ENCODE peak calls at places on chromosome 14, in nine cellular contexts. C, X, I, Q, P, G, D, N and V are unnamed samples.

GRCh38 chr14:80978403-80978802 is 23.0 kb downstream of the TSHR start:
- DNase-seq in N (no peak), P (no peak), D (no peak), I (no peak), C (no peak), G (no peak), Q (no peak), X (no peak), V (peak; percentile 92)

GRCh38 chr14:101843038-101843437 is 81.5 kb downstream of the PPP2R5C start:
- DNase-seq in G (no peak), C (no peak), I (no peak), P (no peak), N (no peak), Q (no peak), D (no peak), X (no peak), V (no peak)

GRCh38 chr14:100677925-100678765 is 48.5 kb upstream of the DLK1 start:
- DNase-seq in N (no peak), D (no peak), X (peak; percentile 83), P (no peak), Q (no peak), G (no peak), I (peak; percentile 53), C (no peak), V (no peak)

GRCh38 chr14:29240046-29240445 is 473.5 kb downstream of the FOXG1 start:
- DNase-seq in D (no peak), N (no peak), Q (no peak), G (peak; percentile 87), X (no peak), C (no peak), I (no peak), P (no peak), V (no peak)

GRCh38 chr14:74526854-74527585 is 33.5 kb downstream of the ISCA2 start:
- DNase-seq in C (no peak), D (no peak), N (no peak), X (no peak), G (peak; percentile 18), P (no peak), Q (no peak), I (no peak), V (no peak)

GRCh38 chr14:85273099-85273677 is 256.8 kb upstream of the FLRT2 start:
- DNase-seq in G (no peak), D (no peak), P (no peak), Q (no peak), C (no peak), X (no peak), N (no peak), I (no peak), V (no peak)

GRCh38 chr14:64209428-64210165 is 84.6 kb downstream of the ESR2 start:
- DNase-seq in N (no peak), Q (no peak), P (no peak), G (no peak), I (peak; percentile 30), C (no peak), X (peak; percentile 80), D (no peak), V (no peak)

GRCh38 chr14:51929156-51929555 is 60.2 kb upstream of the RTRAF start:
- DNase-seq in N (no peak), G (no peak), X (no peak), I (no peak), P (no peak), Q (no peak), D (no peak), C (no peak), V (no peak)

GRCh38 chr14:54572316-54572715 is 5.4 kb downstream of the SAMD4A start:
- DNase-seq in I (no peak), Q (no peak), G (peak; percentile 82), X (no peak), C (no peak), P (no peak), D (no peak), N (no peak), V (no peak)

GRCh38 chr14:51028851-51029754 is 65.8 kb downstream of the TRIM9 start:
- DNase-seq in G (no peak), X (no peak), Q (no peak), I (no peak), P (no peak), N (no peak), D (no peak), C (no peak), V (no peak)

GRCh38 chr14:92962831-92963095 is 39.8 kb downstream of the CHGA start:
- DNase-seq in G (no peak), N (no peak), I (no peak), P (no peak), D (no peak), Q (no peak), X (no peak), C (no peak), V (no peak)
- H3K4me1 ChIP-seq in G (peaks cover 22% of the 10 kb centered on the region), N (peaks cover 13% of the 10 kb centered on the region), I (peaks cover 14% of the 10 kb centered on the region), P (no peaks in the 10 kb centered on the region), D (no peaks in the 10 kb centered on the region), Q (peaks cover 13% of the 10 kb centered on the region), X (no peaks in the 10 kb centered on the region), C (no peaks in the 10 kb centered on the region), V (no peaks in the 10 kb centered on the region)

DNA sequence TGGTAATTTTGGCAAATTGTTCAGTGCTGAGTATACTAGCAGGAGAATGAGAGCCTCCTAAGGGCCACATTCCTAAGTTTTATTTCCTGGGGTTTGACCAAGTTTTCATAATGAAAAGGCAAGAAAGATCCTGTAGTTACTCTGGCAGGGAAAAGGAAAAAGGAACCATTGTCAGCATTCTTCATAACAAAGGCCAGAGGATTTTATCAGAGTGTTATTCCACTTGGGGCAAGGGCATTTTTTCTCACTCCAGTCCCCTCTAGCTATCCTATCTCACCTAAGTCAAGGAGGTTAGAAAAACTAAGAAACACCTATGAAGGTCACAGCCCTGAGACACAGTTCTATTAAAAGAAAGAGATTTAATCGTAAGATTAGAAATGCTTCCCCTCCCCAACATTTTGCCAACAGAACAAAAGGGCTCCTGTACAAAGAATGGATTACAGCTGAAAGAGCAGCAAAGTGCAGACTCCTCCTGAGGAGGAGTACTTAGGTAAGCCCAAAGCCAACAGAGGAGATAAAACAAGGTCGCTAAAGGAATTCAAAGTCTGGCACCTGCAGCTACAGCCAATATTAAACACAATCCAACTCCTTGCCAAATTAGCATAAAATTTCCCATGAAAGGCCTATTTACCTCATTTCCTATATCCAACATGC is 162.4 kb downstream of the GALC start:
- DNase-seq in N (no peak), G (no peak), D (no peak), I (no peak), P (no peak), C (no peak), X (no peak), Q (no peak), V (no peak)
- H3K4me1 ChIP-seq in N (no peaks in the 10 kb centered on the region), G (no peaks in the 10 kb centered on the region), D (no peaks in the 10 kb centered on the region), I (no peaks in the 10 kb centered on the region), P (no peaks in the 10 kb centered on the region), C (no peaks in the 10 kb centered on the region), X (no peaks in the 10 kb centered on the region), Q (no peaks in the 10 kb centered on the region), V (no peaks in the 10 kb centered on the region)

GRCh38 chr14:96091941-96092411 is 52.8 kb downstream of the C14orf132 start:
- DNase-seq in P (no peak), N (peak; percentile 34), X (no peak), I (no peak), C (peak; percentile 59), Q (no peak), G (no peak), D (no peak), V (no peak)
- H3K4me1 ChIP-seq in P (peaks cover 12% of the 10 kb centered on the region), N (peaks cover 13% of the 10 kb centered on the region), X (peaks cover 3% of the 10 kb centered on the region), I (peaks cover 4% of the 10 kb centered on the region), C (no peaks in the 10 kb centered on the region), Q (no peaks in the 10 kb centered on the region), G (peaks cover 33% of the 10 kb centered on the region), D (no peaks in the 10 kb centered on the region), V (no peaks in the 10 kb centered on the region)

GRCh38 chr14:69661194-69661537 is 49.8 kb downstream of the SUSD6 start:
- DNase-seq in Q (no peak), G (no peak), D (no peak), X (no peak), I (no peak), C (no peak), P (no peak), N (no peak), V (no peak)

GRCh38 chr14:69662636-69663321 is 51.4 kb downstream of the SUSD6 start:
- DNase-seq in G (peak; percentile 67), P (no peak), Q (no peak), X (no peak), N (no peak), I (no peak), C (no peak), D (no peak), V (no peak)

GRCh38 chr14:69658664-69659261 is 47.4 kb downstream of the SUSD6 start:
- DNase-seq in Q (no peak), I (no peak), X (no peak), N (peak; percentile 64), D (no peak), G (peak; percentile 63), C (no peak), P (peak; percentile 49), V (no peak)

GRCh38 chr14:69657961-69658360 is 46.6 kb downstream of the SUSD6 start:
- DNase-seq in C (no peak), N (peak; percentile 70), I (peak; percentile 72), X (no peak), G (peak; percentile 79), Q (no peak), D (no peak), P (peak; percentile 78), V (no peak)

DNA sequence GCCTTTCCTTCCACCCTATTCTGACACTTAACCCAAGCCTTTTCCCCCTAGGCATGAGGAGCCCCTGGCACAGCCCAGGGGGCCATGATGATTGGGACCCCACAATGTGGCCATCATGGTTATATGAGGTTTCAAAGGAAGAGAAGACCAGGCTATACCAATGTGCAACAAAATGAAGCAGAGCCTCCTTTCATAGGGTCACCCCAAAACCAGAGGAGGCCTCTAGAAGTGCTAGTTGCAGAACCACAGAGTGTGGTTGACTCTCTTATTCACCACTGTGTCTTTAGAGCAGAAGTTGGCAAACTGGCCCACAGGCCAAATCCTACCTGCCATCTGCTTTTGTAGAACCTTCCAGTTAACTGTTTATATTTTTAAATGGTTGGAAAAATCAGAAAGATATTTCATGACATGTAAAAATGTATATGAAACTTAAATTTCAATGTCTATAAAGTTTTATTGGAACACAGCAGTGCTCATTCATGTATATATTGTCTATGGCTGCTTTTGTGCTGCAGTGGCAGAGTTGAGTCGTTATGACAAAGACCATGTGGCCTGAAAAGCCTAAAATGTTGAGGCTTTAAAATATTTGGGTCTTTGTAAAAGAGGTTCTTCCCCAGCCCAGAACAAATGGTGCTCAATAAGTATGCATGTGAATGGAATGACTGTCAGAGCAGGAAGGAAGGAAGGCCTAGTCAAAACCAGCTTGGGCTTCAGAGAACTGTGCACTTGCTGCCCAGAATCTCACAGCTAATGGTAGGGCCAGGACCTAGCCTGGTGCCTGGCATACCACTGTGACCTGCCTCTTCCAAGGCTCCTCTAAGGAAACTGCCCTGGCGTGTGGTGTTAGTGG is 49.2 kb downstream of the SUSD6 start:
- DNase-seq in X (no peak), C (no peak), Q (no peak), I (no peak), G (no peak), P (no peak), D (no peak), N (no peak), V (no peak)
- H3K4me1 ChIP-seq in X (peaks cover 29% of the 10 kb centered on the region), C (no peaks in the 10 kb centered on the region), Q (peaks cover 17% of the 10 kb centered on the region), I (peaks cover 38% of the 10 kb centered on the region), G (peaks cover 38% of the 10 kb centered on the region), P (peaks cover 72% of the 10 kb centered on the region), D (peaks cover 89% of the 10 kb centered on the region), N (peaks cover 32% of the 10 kb centered on the region), V (peaks cover 49% of the 10 kb centered on the region)